ENCODE peak calls at places on chromosome 6, in seven cellular contexts. One of them, this sample, is unnamed.

GRCh38 chr6:41723178-41723935 is 12.1 kb downstream of the TFEB start:
- DNase-seq in adrenal gland: peak
- DNase-seq in IMR-90: peak
- DNase-seq in testis: peak
- DNase-seq in HCT116: no peak
- DNase-seq in spleen: peak
- DNase-seq in uterus: peak
- DNase-seq in this sample: peak

GRCh38 chr6:356828-357251 is 34.7 kb upstream of the IRF4 start:
- DNase-seq in adrenal gland: no peak
- DNase-seq in IMR-90: no peak
- DNase-seq in testis: no peak
- DNase-seq in HCT116: no peak
- DNase-seq in spleen: peak
- DNase-seq in uterus: no peak
- DNase-seq in this sample: no peak

GRCh38 chr6:150297327-150298028 is 71.3 kb upstream of the IYD start:
- DNase-seq in adrenal gland: no peak
- DNase-seq in IMR-90: no peak
- DNase-seq in testis: peak
- DNase-seq in HCT116: no peak
- DNase-seq in spleen: no peak
- DNase-seq in uterus: no peak
- DNase-seq in this sample: peak

GRCh38 chr6:81031429-81031828 is 721.1 kb downstream of the TENT5A start:
- DNase-seq in adrenal gland: no peak
- DNase-seq in IMR-90: no peak
- DNase-seq in testis: peak
- DNase-seq in HCT116: no peak
- DNase-seq in spleen: no peak
- DNase-seq in uterus: no peak
- DNase-seq in this sample: no peak

GRCh38 chr6:38218235-38218634 is 398.7 kb downstream of the ZFAND3 start:
- DNase-seq in adrenal gland: no peak
- DNase-seq in IMR-90: no peak
- DNase-seq in testis: no peak
- DNase-seq in HCT116: no peak
- DNase-seq in spleen: no peak
- DNase-seq in uterus: no peak
- DNase-seq in this sample: no peak

GRCh38 chr6:64330694-64331309 is 695.2 kb downstream of the PHF3 start:
- DNase-seq in adrenal gland: peak
- DNase-seq in IMR-90: peak
- DNase-seq in testis: peak
- DNase-seq in HCT116: no peak
- DNase-seq in spleen: no peak
- DNase-seq in uterus: peak
- DNase-seq in this sample: peak

GRCh38 chr6:20540683-20541082 is 6.4 kb downstream of the CDKAL1 start:
- DNase-seq in adrenal gland: peak
- DNase-seq in IMR-90: peak
- DNase-seq in testis: no peak
- DNase-seq in HCT116: no peak
- DNase-seq in spleen: no peak
- DNase-seq in uterus: no peak
- DNase-seq in this sample: no peak

GRCh38 chr6:129481706-129482105 is 228.3 kb downstream of the ARHGAP18 start:
- DNase-seq in adrenal gland: no peak
- DNase-seq in IMR-90: peak
- DNase-seq in testis: no peak
- DNase-seq in HCT116: no peak
- DNase-seq in spleen: no peak
- DNase-seq in uterus: no peak
- DNase-seq in this sample: no peak

GRCh38 chr6:42692151-42692911 is 30.1 kb downstream of the PRPH2 start:
- DNase-seq in adrenal gland: peak
- DNase-seq in IMR-90: peak
- DNase-seq in testis: no peak
- DNase-seq in HCT116: peak
- DNase-seq in spleen: no peak
- DNase-seq in uterus: no peak
- DNase-seq in this sample: peak

GRCh38 chr6:1817033-1817761 is 207.5 kb downstream of the FOXC1 start:
- DNase-seq in adrenal gland: no peak
- DNase-seq in IMR-90: peak
- DNase-seq in testis: no peak
- DNase-seq in HCT116: no peak
- DNase-seq in spleen: no peak
- DNase-seq in uterus: no peak
- DNase-seq in this sample: no peak

GRCh38 chr6:144234935-144235334 is 50.2 kb upstream of the UTRN start:
- DNase-seq in adrenal gland: no peak
- DNase-seq in IMR-90: no peak
- DNase-seq in testis: no peak
- DNase-seq in HCT116: no peak
- DNase-seq in spleen: no peak
- DNase-seq in uterus: no peak
- DNase-seq in this sample: no peak

GRCh38 chr6:137729866-137730629 is 137.0 kb upstream of the TNFAIP3 start:
- DNase-seq in adrenal gland: no peak
- DNase-seq in IMR-90: peak
- DNase-seq in testis: no peak
- DNase-seq in HCT116: no peak
- DNase-seq in spleen: no peak
- DNase-seq in uterus: no peak
- DNase-seq in this sample: no peak

GRCh38 chr6:99603421-99604160 is 3.0 kb upstream of the PRDM13 start:
- DNase-seq in adrenal gland: no peak
- DNase-seq in IMR-90: peak
- DNase-seq in testis: no peak
- DNase-seq in HCT116: no peak
- DNase-seq in spleen: peak
- DNase-seq in uterus: no peak
- DNase-seq in this sample: no peak

GRCh38 chr6:169520104-169520503 is 181.7 kb downstream of the WDR27 start:
- DNase-seq in adrenal gland: no peak
- DNase-seq in IMR-90: peak
- DNase-seq in testis: no peak
- DNase-seq in HCT116: no peak
- DNase-seq in spleen: no peak
- DNase-seq in uterus: no peak
- DNase-seq in this sample: no peak

DNA sequence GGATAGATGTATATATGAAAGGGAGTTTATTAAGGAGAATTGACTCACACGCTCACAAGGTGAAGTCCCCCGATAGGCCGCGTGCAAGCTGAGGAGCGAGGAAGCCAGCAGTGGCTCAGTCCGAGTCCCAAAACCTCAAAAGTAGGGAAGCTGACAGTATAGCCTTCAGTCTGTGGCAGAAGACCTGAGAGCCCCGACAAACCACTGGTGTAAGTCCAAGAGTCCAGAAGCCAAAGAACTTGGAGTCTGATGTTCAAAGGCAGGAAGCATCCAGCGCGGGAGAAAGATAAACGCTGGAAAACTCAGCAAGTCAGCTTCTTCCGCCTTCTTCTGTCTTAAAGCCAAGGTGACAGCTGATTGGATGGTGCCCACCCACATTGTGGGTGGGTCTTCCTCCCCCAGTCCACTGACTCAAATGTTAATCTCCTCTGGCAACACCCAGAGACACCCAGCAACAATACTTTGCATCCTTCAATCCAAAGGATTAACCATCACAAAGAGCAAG is 102.6 kb upstream of the GJE1 start:
- DNase-seq in adrenal gland: no peak
- DNase-seq in IMR-90: peak
- DNase-seq in testis: no peak
- DNase-seq in HCT116: no peak
- DNase-seq in spleen: no peak
- DNase-seq in uterus: no peak
- DNase-seq in this sample: no peak
- TF ChIP-seq POLR2A in adrenal gland: no peak
- TF ChIP-seq POLR2A in IMR-90: no peak
- TF ChIP-seq POLR2A in testis: no peak
- TF ChIP-seq POLR2A in HCT116: no peak
- TF ChIP-seq POLR2A in spleen: no peak
- TF ChIP-seq POLR2A in uterus: no peak
- TF ChIP-seq POLR2A in this sample: no peak

GRCh38 chr6:35362200-35362599 is 19.8 kb downstream of the PPARD start:
- DNase-seq in adrenal gland: no peak
- DNase-seq in IMR-90: no peak
- DNase-seq in testis: no peak
- DNase-seq in HCT116: no peak
- DNase-seq in spleen: no peak
- DNase-seq in uterus: no peak
- DNase-seq in this sample: no peak
- H3K27ac ChIP-seq in adrenal gland: no peak
- H3K27ac ChIP-seq in IMR-90: no peak
- H3K27ac ChIP-seq in testis: no peak
- H3K27ac ChIP-seq in HCT116: no peak
- H3K27ac ChIP-seq in spleen: no peak
- H3K27ac ChIP-seq in uterus: no peak
- H3K27ac ChIP-seq in this sample: peak

GRCh38 chr6:31901415-31901952 is 402 bp downstream of the ZBTB12 start:
- DNase-seq in adrenal gland: peak
- DNase-seq in IMR-90: peak
- DNase-seq in testis: peak
- DNase-seq in HCT116: no peak
- DNase-seq in spleen: peak
- DNase-seq in uterus: peak
- DNase-seq in this sample: peak

GRCh38 chr6:31903957-31904356 is 2.1 kb upstream of the ZBTB12 start:
- DNase-seq in adrenal gland: no peak
- DNase-seq in IMR-90: peak
- DNase-seq in testis: peak
- DNase-seq in HCT116: no peak
- DNase-seq in spleen: no peak
- DNase-seq in uterus: peak
- DNase-seq in this sample: no peak

GRCh38 chr6:31900917-31901414 is 920 bp downstream of the ZBTB12 start:
- DNase-seq in adrenal gland: peak
- DNase-seq in IMR-90: no peak
- DNase-seq in testis: peak
- DNase-seq in HCT116: no peak
- DNase-seq in spleen: peak
- DNase-seq in uterus: no peak
- DNase-seq in this sample: peak

GRCh38 chr6:31899882-31900722 is 1.8 kb downstream of the ZBTB12 start:
- DNase-seq in adrenal gland: no peak
- DNase-seq in IMR-90: no peak
- DNase-seq in testis: no peak
- DNase-seq in HCT116: no peak
- DNase-seq in spleen: peak
- DNase-seq in uterus: peak
- DNase-seq in this sample: no peak

DNA sequence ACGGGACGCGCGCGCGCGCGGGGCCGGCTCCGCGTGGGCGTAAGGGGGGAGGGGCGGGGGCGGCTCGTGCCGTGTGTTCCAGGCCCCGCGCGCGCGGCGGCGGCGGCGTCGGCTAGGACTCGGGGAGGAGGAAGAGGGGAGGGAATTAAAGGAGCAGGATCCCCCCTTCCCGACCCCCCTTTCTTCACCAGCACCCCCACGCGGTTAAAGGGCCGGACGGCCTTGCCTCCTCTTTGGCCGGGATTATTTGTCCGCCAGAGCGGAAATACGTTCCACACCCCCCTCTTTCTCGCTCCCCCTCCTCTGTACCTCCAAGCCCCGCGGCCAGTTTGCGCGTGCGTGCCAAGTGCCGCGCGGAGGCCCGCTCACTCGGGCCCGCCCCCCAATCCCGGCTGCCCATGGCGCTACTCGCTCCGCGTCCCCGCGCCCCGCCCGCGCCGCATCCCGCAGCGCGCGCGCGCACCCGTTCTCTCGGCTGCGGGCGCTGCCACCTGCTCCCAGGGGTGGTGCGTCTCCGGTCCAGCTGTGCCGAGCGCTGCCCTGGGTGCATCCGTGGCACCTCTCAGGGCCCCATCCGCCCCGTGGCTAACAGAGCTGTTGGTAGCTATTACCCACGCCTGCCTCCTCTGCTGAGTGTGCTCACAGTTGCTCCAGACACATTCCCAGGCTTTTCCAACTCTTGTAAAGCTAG is at the start of gene ZBTB12:
- DNase-seq in adrenal gland: peak
- DNase-seq in IMR-90: peak
- DNase-seq in testis: peak
- DNase-seq in HCT116: peak
- DNase-seq in spleen: peak
- DNase-seq in uterus: peak
- DNase-seq in this sample: peak
- TF ChIP-seq POLR2A in adrenal gland: peak
- TF ChIP-seq POLR2A in IMR-90: no peak
- TF ChIP-seq POLR2A in testis: no peak
- TF ChIP-seq POLR2A in HCT116: no peak
- TF ChIP-seq POLR2A in spleen: no peak
- TF ChIP-seq POLR2A in uterus: peak
- TF ChIP-seq POLR2A in this sample: no peak

GRCh38 chr6:11813585-11813984 is 35.0 kb upstream of the ADTRP start:
- DNase-seq in adrenal gland: no peak
- DNase-seq in IMR-90: no peak
- DNase-seq in testis: no peak
- DNase-seq in HCT116: no peak
- DNase-seq in spleen: no peak
- DNase-seq in uterus: no peak
- DNase-seq in this sample: no peak

GRCh38 chr6:11814116-11814515 is 35.5 kb upstream of the ADTRP start:
- DNase-seq in adrenal gland: no peak
- DNase-seq in IMR-90: no peak
- DNase-seq in testis: no peak
- DNase-seq in HCT116: no peak
- DNase-seq in spleen: no peak
- DNase-seq in uterus: no peak
- DNase-seq in this sample: no peak

GRCh38 chr6:11812951-11813350 is 34.3 kb upstream of the ADTRP start:
- DNase-seq in adrenal gland: no peak
- DNase-seq in IMR-90: no peak
- DNase-seq in testis: no peak
- DNase-seq in HCT116: no peak
- DNase-seq in spleen: no peak
- DNase-seq in uterus: no peak
- DNase-seq in this sample: no peak

GRCh38 chr6:11814819-11815218 is 36.2 kb upstream of the ADTRP start:
- DNase-seq in adrenal gland: no peak
- DNase-seq in IMR-90: no peak
- DNase-seq in testis: no peak
- DNase-seq in HCT116: no peak
- DNase-seq in spleen: no peak
- DNase-seq in uterus: no peak
- DNase-seq in this sample: no peak

GRCh38 chr6:11815231-11815630 is 36.6 kb upstream of the ADTRP start:
- DNase-seq in adrenal gland: no peak
- DNase-seq in IMR-90: peak
- DNase-seq in testis: no peak
- DNase-seq in HCT116: no peak
- DNase-seq in spleen: no peak
- DNase-seq in uterus: no peak
- DNase-seq in this sample: no peak
- H3K27ac ChIP-seq in adrenal gland: no peak
- H3K27ac ChIP-seq in IMR-90: peak
- H3K27ac ChIP-seq in testis: no peak
- H3K27ac ChIP-seq in HCT116: no peak
- H3K27ac ChIP-seq in spleen: no peak
- H3K27ac ChIP-seq in uterus: no peak
- H3K27ac ChIP-seq in this sample: no peak

GRCh38 chr6:156652231-156652750 is 124.9 kb upstream of the ARID1B start:
- DNase-seq in adrenal gland: no peak
- DNase-seq in IMR-90: no peak
- DNase-seq in testis: no peak
- DNase-seq in HCT116: no peak
- DNase-seq in spleen: no peak
- DNase-seq in uterus: no peak
- DNase-seq in this sample: no peak
- TF ChIP-seq POLR2A in adrenal gland: no peak
- TF ChIP-seq POLR2A in IMR-90: no peak
- TF ChIP-seq POLR2A in testis: no peak
- TF ChIP-seq POLR2A in HCT116: no peak
- TF ChIP-seq POLR2A in spleen: no peak
- TF ChIP-seq POLR2A in uterus: no peak
- TF ChIP-seq POLR2A in this sample: no peak